ENCODE peak calls at places on chromosomes 3 and 15, in six cellular contexts. N, X, M, Q, U and K are unnamed samples.

GRCh38 chr3:191379473-191379872 is 49.1 kb upstream of the UTS2B start:
- DNase-seq in N (no peak), X (no peak), Q (no peak), U (no peak), M (no peak), K (no peak)

GRCh38 chr3:128550471-128551126 is 57.6 kb upstream of the GATA2 start:
- DNase-seq in U (no peak), X (peak), M (peak), Q (no peak), N (no peak), K (no peak)

GRCh38 chr3:30724863-30725262 is 118.5 kb downstream of the TGFBR2 start:
- DNase-seq in X (no peak), N (no peak), M (no peak), Q (no peak), U (no peak), K (no peak)

GRCh38 chr3:49465269-49466034 is 4.6 kb upstream of the DAG1 start:
- DNase-seq in N (no peak), U (no peak), Q (no peak), X (peak), M (no peak), K (no peak)

GRCh38 chr3:23751485-23751811 is 54.3 kb upstream of the UBE2E1 start:
- DNase-seq in X (peak), Q (no peak), M (no peak), U (no peak), N (no peak), K (no peak)

GRCh38 chr15:52567886-52568568 is 803 bp downstream of the ARPP19 start:
- DNase-seq in U (no peak), X (no peak), M (no peak), N (peak), Q (peak), K (no peak)

GRCh38 chr3:99808163-99808794 is 9.4 kb upstream of the CMSS1 start:
- DNase-seq in U (no peak), X (peak), M (no peak), N (no peak), Q (peak), K (no peak)

GRCh38 chr15:45162771-45163507 is 24.8 kb downstream of the SHF start:
- DNase-seq in N (peak), M (peak), X (peak), U (peak), Q (peak), K (peak)

GRCh38 chr3:64918989-64919388 is 231.2 kb upstream of the ADAMTS9 start:
- DNase-seq in X (no peak), Q (no peak), M (no peak), U (no peak), N (no peak), K (no peak)

GRCh38 chr15:62608369-62608768 is 434.2 kb upstream of the TPM1 start:
- DNase-seq in M (no peak), U (no peak), N (no peak), X (no peak), Q (no peak), K (no peak)

GRCh38 chr15:58043192-58043903 is 22.2 kb downstream of the ALDH1A2 start:
- DNase-seq in U (peak), M (no peak), Q (peak), X (peak), N (no peak), K (no peak)

GRCh38 chr15:79084308-79084968 is 6.1 kb downstream of the RASGRF1 start:
- DNase-seq in U (no peak), N (no peak), M (peak), Q (no peak), X (no peak), K (no peak)

GRCh38 chr3:185283374-185283935 is 29.6 kb upstream of the EHHADH start:
- DNase-seq in Q (peak), N (no peak), M (no peak), X (no peak), U (no peak), K (no peak)

GRCh38 chr3:3177861-3178497 is 1.5 kb downstream of the CRBN start:
- DNase-seq in M (no peak), X (no peak), Q (no peak), U (no peak), N (no peak), K (no peak)

GRCh38 chr3:141243295-141243707 is 11.7 kb downstream of the PXYLP1 start:
- DNase-seq in N (no peak), M (no peak), U (no peak), Q (no peak), X (no peak), K (no peak)

GRCh38 chr15:23002920-23003319 is 22.8 kb upstream of the CYFIP1 start:
- DNase-seq in U (no peak), M (peak), X (no peak), N (no peak), Q (no peak), K (peak)

GRCh38 chr3:188915137-188915536 is 256.6 kb upstream of the TPRG1 start:
- DNase-seq in N (no peak), M (no peak), Q (no peak), U (no peak), X (no peak), K (no peak)

GRCh38 chr3:32424581-32425250 is 33.1 kb downstream of the CMTM7 start:
- DNase-seq in M (no peak), X (no peak), Q (no peak), U (no peak), N (no peak), K (no peak)

GRCh38 chr3:185549111-185549510 is 3.3 kb downstream of the LIPH start:
- DNase-seq in U (no peak), X (peak), N (no peak), Q (peak), M (no peak), K (no peak)

GRCh38 chr15:89095556-89095955 is 7.3 kb downstream of the ABHD2 start:
- DNase-seq in U (no peak), N (no peak), X (no peak), M (no peak), Q (no peak), K (peak)

GRCh38 chr15:89090791-89091666 is 2.8 kb downstream of the ABHD2 start:
- DNase-seq in Q (no peak), X (peak), N (peak), M (no peak), U (peak), K (peak)

GRCh38 chr15:89091667-89092220 is 3.5 kb downstream of the ABHD2 start:
- DNase-seq in U (no peak), N (no peak), M (no peak), X (no peak), Q (no peak), K (no peak)

GRCh38 chr15:89095073-89095472 is 6.8 kb downstream of the ABHD2 start:
- DNase-seq in X (no peak), M (no peak), N (no peak), Q (no peak), U (no peak), K (peak)

DNA sequence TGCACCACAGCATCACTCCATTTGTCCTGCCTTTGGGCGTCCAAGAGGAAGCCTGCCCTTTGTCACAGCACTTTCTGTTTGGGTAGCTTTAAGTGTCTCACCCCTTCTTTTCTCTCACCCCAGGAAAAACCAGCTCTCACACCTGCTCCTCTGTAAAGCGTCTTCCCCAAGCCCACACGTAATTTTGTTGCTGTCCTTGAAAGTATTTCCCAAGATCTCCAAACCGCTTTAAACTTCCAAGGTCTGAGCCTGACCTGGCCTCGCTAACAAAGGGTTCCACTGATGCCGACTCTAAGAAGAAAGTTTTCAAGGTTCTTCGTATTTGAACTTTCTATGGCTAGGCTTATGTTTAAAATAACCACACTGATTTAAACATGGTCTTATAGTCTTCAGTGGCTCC is 5.3 kb downstream of the ABHD2 start:
- DNase-seq in M (no peak), N (peak), Q (no peak), U (no peak), X (no peak), K (no peak)
- H3K27ac ChIP-seq in M (peak), N (peak), Q (no peak), U (peak), X (peak), K (peak)

GRCh38 chr3:138118863-138119766 is 3.7 kb upstream of the DZIP1L start:
- DNase-seq in Q (peak), N (peak), M (no peak), X (peak), U (peak), K (peak)

GRCh38 chr3:138114431-138114918 is 933 bp downstream of the DZIP1L start:
- DNase-seq in M (no peak), U (no peak), X (no peak), N (peak), Q (no peak), K (no peak)

GRCh38 chr3:138112362-138112761 is 3.0 kb downstream of the DZIP1L start:
- DNase-seq in M (no peak), Q (no peak), X (no peak), N (no peak), U (no peak), K (no peak)

GRCh38 chr3:138113309-138113708 is 2.1 kb downstream of the DZIP1L start:
- DNase-seq in N (no peak), U (no peak), X (no peak), M (no peak), Q (peak), K (no peak)

DNA sequence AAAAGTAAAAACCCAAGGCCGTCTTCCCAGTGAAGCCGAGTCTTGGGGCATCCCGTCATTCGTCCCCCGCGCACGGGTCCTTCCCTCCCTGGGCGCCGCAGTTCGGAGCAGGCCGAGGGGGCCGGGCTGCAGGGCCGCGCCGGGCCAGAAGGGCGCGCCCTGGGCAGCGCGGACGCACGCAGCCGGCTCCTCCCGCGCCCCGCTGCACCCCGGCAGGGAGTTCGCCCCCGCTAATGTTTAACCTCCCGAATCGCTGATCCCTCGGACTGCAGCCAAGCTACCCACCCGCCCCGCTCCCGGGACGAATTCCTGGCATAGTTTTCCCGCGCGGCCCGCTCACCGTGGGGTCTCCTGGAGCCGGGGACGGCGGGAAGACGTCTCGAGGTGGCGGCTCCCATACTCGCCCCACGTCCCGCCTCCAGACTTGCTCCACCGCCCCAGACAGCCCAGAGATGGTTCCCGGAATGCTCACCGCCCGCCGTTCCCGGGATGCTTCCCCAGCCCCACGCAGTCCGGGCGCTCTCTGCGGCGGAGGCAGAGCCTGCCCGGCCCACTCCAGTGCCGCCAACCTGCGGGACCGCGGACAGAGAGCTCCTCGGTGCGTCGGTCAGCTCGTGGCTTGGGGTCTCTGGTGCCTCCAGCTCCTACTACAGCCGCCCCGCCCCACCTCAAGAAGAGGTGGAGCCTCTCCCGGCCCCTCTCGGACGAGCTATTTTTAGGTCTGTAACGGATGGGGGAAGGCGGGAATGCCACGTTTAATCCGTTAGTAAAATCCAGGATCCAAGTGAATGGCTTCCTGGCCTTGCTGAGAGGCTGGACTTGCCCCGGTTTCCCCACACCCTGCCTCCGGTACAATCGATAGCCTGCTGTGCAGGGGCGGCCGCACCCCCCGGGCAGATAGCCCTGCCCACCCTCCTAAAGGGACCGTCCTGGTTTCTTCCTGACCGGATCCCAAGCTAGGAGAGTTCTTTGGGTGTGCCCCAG is at the start of gene DZIP1L:
- DNase-seq in Q (peak), N (peak), X (peak), U (peak), M (peak), K (peak)
- TF ChIP-seq POLR2A in Q (no peak), N (peak), X (peak), U (peak), M (no peak), K (peak)

GRCh38 chr3:183464480-183464879 is 36.1 kb upstream of the MCF2L2 start:
- DNase-seq in X (no peak), N (no peak), M (no peak), U (no peak), Q (no peak), K (no peak)

GRCh38 chr3:183455064-183455463 is 26.6 kb upstream of the MCF2L2 start:
- DNase-seq in N (no peak), Q (no peak), U (no peak), X (no peak), M (no peak), K (no peak)

DNA sequence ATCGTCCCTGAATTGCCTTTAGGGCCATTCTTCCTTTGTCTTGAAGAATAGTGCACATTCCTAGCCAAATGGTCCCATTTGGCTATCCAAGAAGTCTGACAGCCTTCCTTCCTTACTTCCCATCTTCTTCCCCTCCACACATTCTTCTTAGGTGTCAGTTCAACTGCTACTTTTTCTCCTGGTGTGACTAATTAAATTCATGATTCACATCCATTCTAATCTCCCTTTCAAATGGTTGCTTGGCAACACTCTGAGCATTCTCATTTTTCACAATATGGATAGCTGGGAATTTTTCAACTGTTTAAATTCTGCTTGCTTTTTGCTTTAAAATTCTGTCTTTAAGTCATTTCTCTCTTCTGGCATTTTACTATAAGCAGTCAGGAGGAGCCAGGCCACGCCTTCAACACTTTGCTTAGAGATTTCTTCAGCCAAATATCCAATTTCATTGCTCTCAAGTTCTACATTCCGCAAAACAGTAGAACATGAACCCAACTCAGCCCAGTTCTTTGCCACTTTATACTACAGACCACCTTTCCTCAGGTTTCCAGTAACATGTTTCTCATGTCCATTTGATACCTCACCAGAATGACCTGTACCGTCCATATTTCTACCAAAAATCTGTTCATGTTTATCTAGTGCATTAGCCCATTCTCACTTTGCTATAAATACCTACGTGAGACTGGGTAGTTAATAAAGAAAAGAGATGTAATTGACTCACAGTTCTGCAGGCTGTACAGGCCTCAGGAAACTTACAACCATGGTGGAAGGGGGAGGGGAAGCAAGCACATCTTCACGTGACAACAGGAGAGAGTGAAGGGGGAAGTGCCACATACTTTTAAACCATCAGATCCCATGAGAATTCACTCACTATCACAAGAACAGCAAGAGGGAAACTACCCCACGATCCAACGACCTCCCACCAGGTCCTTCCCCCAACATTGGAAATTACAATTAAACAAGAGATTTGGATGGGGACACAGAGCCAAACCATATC is 31.9 kb upstream of the MCF2L2 start:
- DNase-seq in Q (no peak), U (no peak), X (no peak), M (no peak), N (no peak), K (no peak)
- H3K27ac ChIP-seq in Q (no peak), U (no peak), X (no peak), M (no peak), N (no peak), K (no peak)

DNA sequence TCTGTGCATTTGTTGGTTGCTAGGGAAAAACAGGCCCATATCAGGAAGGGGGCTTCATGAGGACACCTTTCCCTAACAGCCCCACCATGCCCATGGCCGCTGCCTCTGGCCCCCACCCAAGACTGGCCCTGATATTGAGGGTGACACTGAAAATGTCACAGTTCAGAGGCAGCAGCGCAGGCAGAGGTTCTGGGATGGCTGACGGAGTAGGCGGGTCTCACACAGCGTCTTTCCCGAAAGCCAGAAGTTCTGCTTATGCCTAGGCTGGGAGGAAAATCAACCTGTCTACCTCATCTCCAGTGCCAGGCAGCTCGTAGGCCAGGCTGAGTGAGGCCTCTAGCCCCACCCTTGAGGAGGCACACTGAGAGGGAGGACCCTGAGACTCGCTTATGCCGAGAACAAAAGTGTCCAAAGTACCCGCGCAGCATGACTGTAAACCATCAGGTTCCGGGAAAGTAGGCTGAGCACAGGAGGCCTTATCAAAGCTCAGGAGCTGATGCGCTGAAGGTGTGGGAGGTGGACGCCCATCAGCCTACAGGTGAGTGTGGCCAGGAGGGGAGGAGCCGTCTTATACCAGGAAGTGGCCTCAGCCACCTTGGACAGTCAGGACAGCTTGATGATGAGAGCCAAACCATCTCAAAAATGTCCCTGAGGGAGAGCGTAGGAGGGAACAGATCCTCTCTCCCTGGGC is 27.5 kb downstream of the GRAMD2A start:
- DNase-seq in N (no peak), X (no peak), M (no peak), U (no peak), Q (no peak), K (no peak)
- TF ChIP-seq POLR2A in N (no peak), X (no peak), M (no peak), U (no peak), Q (no peak), K (no peak)

GRCh38 chr15:39179980-39180379 is 400.9 kb upstream of the THBS1 start:
- DNase-seq in N (no peak), Q (no peak), U (no peak), M (no peak), X (no peak), K (no peak)

GRCh38 chr15:39183177-39183881 is 397.6 kb upstream of the THBS1 start:
- DNase-seq in X (no peak), Q (no peak), M (no peak), U (no peak), N (no peak), K (no peak)

GRCh38 chr15:39181901-39182300 is 399.0 kb upstream of the THBS1 start:
- DNase-seq in Q (no peak), X (no peak), M (no peak), U (no peak), N (no peak), K (no peak)

GRCh38 chr15:39180494-39180930 is 400.4 kb upstream of the THBS1 start:
- DNase-seq in X (no peak), N (no peak), U (no peak), M (no peak), Q (no peak), K (no peak)

DNA sequence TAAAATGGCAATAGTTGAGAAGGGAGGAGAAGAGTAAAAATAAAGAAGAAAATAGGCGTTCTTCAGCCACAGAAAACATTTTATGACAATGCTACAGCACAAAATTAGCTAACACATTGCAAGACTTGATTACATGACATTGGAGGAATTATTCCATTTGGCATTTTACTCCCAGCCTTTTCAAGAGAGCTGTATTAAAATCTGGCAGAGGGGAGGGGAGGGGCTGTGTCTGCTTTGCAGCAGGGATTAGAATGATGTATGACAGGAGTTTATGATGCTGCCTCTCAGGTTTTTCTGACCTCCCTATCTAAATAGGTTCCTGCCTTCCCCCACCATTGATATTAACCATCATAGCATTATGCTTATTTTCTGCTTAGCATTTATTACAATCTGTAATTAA is 399.5 kb upstream of the THBS1 start:
- DNase-seq in U (no peak), Q (no peak), X (no peak), M (no peak), N (no peak), K (no peak)
- H3K27ac ChIP-seq in U (no peak), Q (no peak), X (no peak), M (peak), N (no peak), K (peak)

DNA sequence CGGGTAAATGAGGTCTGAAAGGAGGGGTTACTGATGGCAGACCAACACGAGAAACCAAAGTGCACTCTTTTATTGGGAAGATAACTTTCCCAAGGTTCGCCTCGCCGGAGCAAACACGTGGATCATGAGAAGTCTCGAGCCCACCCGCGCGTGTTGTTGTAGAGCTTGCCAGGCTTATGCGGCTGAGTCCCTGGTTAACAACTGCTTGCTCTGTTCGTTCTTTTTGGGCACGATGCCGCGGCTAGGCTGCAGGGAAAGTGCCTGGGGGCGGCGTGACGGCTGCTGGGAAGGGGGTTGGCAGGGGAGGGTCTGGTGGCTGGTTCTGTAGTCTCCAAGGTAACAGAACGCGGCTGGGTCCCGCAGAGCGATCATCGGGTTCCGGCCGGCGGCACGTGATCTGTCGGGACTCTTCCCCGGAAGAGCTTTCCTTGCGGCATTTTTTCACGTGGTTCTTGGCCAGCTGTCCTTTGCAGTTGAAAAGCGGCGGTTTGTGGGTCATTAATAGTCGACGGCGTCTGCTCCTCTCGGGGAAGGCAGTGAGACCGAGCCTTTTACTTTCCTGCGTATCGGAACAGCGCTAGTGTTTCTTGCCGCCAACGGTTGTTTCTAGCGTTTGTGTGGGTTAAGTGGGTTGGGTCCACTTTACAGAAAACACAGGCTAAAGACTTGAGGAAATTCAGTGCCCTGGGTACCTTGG is 1.5 kb downstream of the MGA start:
- DNase-seq in X (peak), N (peak), Q (no peak), U (peak), M (peak), K (peak)
- TF ChIP-seq POLR2A in X (no peak), N (no peak), Q (no peak), U (no peak), M (no peak), K (no peak)